ENCODE peak calls at places on chromosomes 11 and 22, in eight cellular contexts. J is psoas muscle, V is spleen, X is neural progenitor cell, F is lower lobe of right lung, G is HCT116, K is tibial artery, U is cardiac muscle cell. Q is an unnamed sample.

GRCh38 chr22:42375982-42376381 is 56.2 kb downstream of the NFAM1 start:
- DNase-seq in J (peak), V (peak), X (no peak), F (no peak), G (no peak), K (no peak), U (no peak), Q (no peak)

GRCh38 chr11:57306156-57306876 is 18.4 kb downstream of the TNKS1BP1 start:
- DNase-seq in J (no peak), V (no peak), X (no peak), F (no peak), G (no peak), K (no peak), U (peak), Q (no peak)

GRCh38 chr11:118606157-118606843 is 1.1 kb upstream of the PHLDB1 start:
- DNase-seq in J (no peak), V (peak), X (peak), F (no peak), G (no peak), K (no peak), U (peak), Q (no peak)

GRCh38 chr11:64027619-64028397 is 7.9 kb upstream of the FLRT1 start:
- DNase-seq in J (no peak), V (no peak), X (no peak), F (no peak), G (no peak), K (no peak), U (no peak), Q (no peak)

GRCh38 chr11:106304274-106304673 is 226.8 kb downstream of the AASDHPPT start:
- DNase-seq in J (no peak), V (no peak), X (no peak), F (no peak), G (no peak), K (no peak), U (peak), Q (no peak)

GRCh38 chr22:47295226-47295901 is 532.9 kb downstream of the TBC1D22A start:
- DNase-seq in J (no peak), V (no peak), X (no peak), F (no peak), G (no peak), K (no peak), U (no peak), Q (peak)

GRCh38 chr22:48257690-48258065 is 1495.2 kb downstream of the TBC1D22A start:
- DNase-seq in J (no peak), V (no peak), X (no peak), F (no peak), G (no peak), K (peak), U (no peak), Q (no peak)

GRCh38 chr11:69207165-69207889 is 51.6 kb downstream of the SMIM38 start:
- DNase-seq in J (no peak), V (peak), X (no peak), F (peak), G (no peak), K (peak), U (no peak), Q (no peak)

GRCh38 chr11:17790453-17790852 is 55.9 kb downstream of the KCNC1 start:
- DNase-seq in J (no peak), V (no peak), X (no peak), F (no peak), G (no peak), K (no peak), U (peak), Q (no peak)

GRCh38 chr22:44813416-44813815 is 61.0 kb downstream of the ARHGAP8 start:
- DNase-seq in J (no peak), V (no peak), X (no peak), F (no peak), G (no peak), K (no peak), U (no peak), Q (no peak)
- TF ChIP-seq CTCF in J (no peak), V (no peak), X (no peak), F (no peak), G (no peak), K (no peak), U (no peak), Q (no peak)

GRCh38 chr11:75510011-75510595 is 15.6 kb downstream of the GDPD5 start:
- DNase-seq in J (no peak), V (no peak), X (no peak), F (no peak), G (no peak), K (no peak), U (no peak), Q (no peak)
- TF ChIP-seq CTCF in J (no peak), V (no peak), X (no peak), F (no peak), G (no peak), K (no peak), U (no peak), Q (no peak)

GRCh38 chr22:30701872-30702271 is 7.2 kb downstream of the OSBP2 start:
- DNase-seq in J (no peak), V (peak), X (no peak), F (no peak), G (peak), K (no peak), U (no peak), Q (no peak)
- TF ChIP-seq CTCF in J (no peak), V (no peak), X (no peak), F (no peak), G (no peak), K (no peak), U (no peak), Q (no peak)

GRCh38 chr11:19345848-19346681 is 105.3 kb upstream of the E2F8 start:
- DNase-seq in J (peak), V (peak), X (peak), F (no peak), G (no peak), K (no peak), U (peak), Q (no peak)
- TF ChIP-seq CTCF in J (no peak), V (no peak), X (peak), F (peak), G (no peak), K (no peak), U (peak), Q (no peak)

GRCh38 chr22:30057375-30057774 is 22.9 kb upstream of the HORMAD2 start:
- DNase-seq in J (no peak), V (no peak), X (no peak), F (no peak), G (no peak), K (no peak), U (no peak), Q (no peak)
- TF ChIP-seq CTCF in J (no peak), V (no peak), X (no peak), F (no peak), G (no peak), K (no peak), U (no peak), Q (no peak)

Q was measured in osteocyte.